ENCODE peak calls at places on chromosomes 3 and 15, in four cellular contexts. K is heart right ventricle, R is body of pancreas, V is upper lobe of right lung. O is an unnamed sample.

GRCh38 chr3:8482960-8483665 is 18.5 kb upstream of the LMCD1 start:
- DNase-seq in V (no peak), R (peak), K (peak), O (no peak)

GRCh38 chr15:74144153-74144775 is 13.9 kb downstream of the ISLR2 start:
- DNase-seq in K (no peak), V (no peak), R (no peak), O (peak)

GRCh38 chr3:188390775-188391443 is 237.0 kb downstream of the LPP start:
- DNase-seq in V (no peak), R (no peak), K (no peak), O (no peak)

GRCh38 chr3:54719914-54720313 is 207.9 kb downstream of the LRTM1 start:
- DNase-seq in V (no peak), K (no peak), R (no peak), O (no peak)

GRCh38 chr15:65059931-65060596 is 7.7 kb downstream of the RASL12 start:
- DNase-seq in V (no peak), K (no peak), R (no peak), O (no peak)

GRCh38 chr3:99875925-99876781 is 58.5 kb downstream of the CMSS1 start:
- DNase-seq in R (peak), V (peak), K (peak), O (peak)

GRCh38 chr15:61681038-61681418 is 379.2 kb downstream of the VPS13C start:
- DNase-seq in R (no peak), K (no peak), V (no peak), O (no peak)

GRCh38 chr3:190013943-190014924 is 106.5 kb downstream of the P3H2 start:
- DNase-seq in V (no peak), R (no peak), K (no peak), O (no peak)

GRCh38 chr3:161489390-161489789 is 7.2 kb upstream of the OTOL1 start:
- DNase-seq in V (no peak), K (no peak), R (no peak), O (no peak)

GRCh38 chr3:156620260-156620659 is 54.1 kb upstream of the TIPARP start:
- DNase-seq in V (no peak), K (no peak), R (peak), O (no peak)

GRCh38 chr15:27043770-27044169 is 72.8 kb downstream of the GABRG3 start:
- DNase-seq in K (no peak), V (no peak), R (no peak), O (no peak)

GRCh38 chr15:63913786-63914185 is 80.0 kb upstream of the HERC1 start:
- DNase-seq in R (no peak), K (no peak), V (no peak), O (no peak)

GRCh38 chr15:91881551-91882297 is 28.2 kb downstream of the SLCO3A1 start:
- DNase-seq in R (no peak), K (no peak), V (no peak), O (no peak)

GRCh38 chr15:60480149-60480548 is 1.2 kb upstream of the ICE2 start:
- DNase-seq in R (no peak), V (no peak), K (no peak), O (no peak)

GRCh38 chr3:152050782-152051405 is 177.5 kb downstream of the SUCNR1 start:
- DNase-seq in R (no peak), K (no peak), V (no peak), O (no peak)

GRCh38 chr3:129974451-129975331 is at the start of gene TRH:
- DNase-seq in V (no peak), K (no peak), R (no peak), O (no peak)

GRCh38 chr15:87998658-87999057 is 257.9 kb downstream of the NTRK3 start:
- DNase-seq in V (no peak), R (no peak), K (no peak), O (no peak)

GRCh38 chr3:86801921-86802320 is 189.0 kb downstream of the VGLL3 start:
- DNase-seq in K (no peak), R (no peak), V (no peak), O (no peak)

GRCh38 chr15:80093854-80094418 is 34.5 kb downstream of the ZFAND6 start:
- DNase-seq in K (peak), R (peak), V (peak), O (peak)

GRCh38 chr3:172065534-172065933 is 26.2 kb downstream of the FNDC3B start:
- DNase-seq in V (no peak), K (no peak), R (peak), O (no peak)

GRCh38 chr3:194723846-194724618 is 38.3 kb downstream of the FAM43A start:
- DNase-seq in K (no peak), R (no peak), V (no peak), O (no peak)

DNA sequence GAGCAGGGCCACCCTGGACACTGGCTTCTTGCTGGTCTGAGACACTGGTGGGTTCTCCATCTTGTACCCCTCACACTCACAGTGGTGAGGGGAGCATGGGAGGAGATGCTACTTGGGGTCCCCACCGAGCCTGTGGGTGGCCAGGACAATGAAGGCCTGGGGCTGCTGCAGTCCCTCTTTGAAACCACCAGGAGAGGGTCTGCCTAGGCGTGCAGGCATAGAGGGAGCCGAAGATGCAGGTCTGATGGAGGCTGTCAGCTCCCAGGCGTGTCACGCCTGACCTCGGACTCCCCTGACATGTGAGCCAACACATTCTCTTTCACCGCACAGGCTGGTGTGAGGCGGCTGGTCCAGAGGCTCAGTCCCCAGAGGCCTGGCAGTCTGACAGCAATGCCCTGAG is 39.1 kb downstream of the NIPA2 start:
- DNase-seq in R (no peak), V (no peak), K (no peak), O (no peak)
- TF ChIP-seq CTCF in R (no peak), V (no peak), K (no peak), O (peak)

DNA sequence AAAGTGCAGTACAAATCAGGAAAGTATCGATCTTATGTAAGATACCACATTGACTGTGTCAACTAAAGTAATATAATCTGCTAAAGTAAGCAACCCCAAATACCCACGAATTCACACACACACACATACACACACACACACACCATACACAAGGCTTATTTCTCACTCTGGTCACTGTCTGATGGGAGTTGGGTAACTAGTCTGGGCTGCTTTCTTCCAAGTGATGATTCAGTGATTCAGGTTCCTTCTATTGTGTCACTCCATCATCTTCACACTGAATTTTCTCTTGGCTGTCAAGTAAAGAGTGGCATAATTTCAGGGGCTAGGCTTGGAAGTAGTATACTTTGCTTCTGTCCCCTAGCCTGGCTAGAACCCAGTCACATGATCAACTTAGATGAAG is 104.8 kb upstream of the CCDC54 start:
- DNase-seq in V (no peak), K (no peak), R (no peak), O (no peak)
- H3K27ac ChIP-seq in V (no peak), K (no peak), R (no peak), O (no peak)

DNA sequence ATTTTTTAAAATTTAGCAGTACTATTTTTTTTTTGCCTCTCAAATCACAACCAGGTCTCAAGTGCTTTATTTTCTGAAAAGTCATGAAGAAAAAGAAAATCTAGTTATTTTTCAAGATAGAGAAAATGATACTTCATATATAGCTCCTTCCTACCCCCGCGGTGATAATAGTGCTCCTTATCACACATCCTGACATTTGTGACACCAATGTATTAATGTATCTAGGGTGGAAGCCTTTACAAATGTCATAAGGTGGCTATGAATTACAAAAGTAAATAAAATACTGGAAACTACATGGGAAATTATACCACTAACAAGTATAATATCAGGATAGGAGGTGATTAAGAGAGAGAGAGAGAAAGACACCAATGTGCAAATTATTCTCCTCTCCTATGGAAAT is 582.2 kb downstream of the UNC13C start:
- DNase-seq in V (no peak), K (no peak), R (no peak), O (no peak)
- H3K4me3 ChIP-seq in V (no peak), K (no peak), R (no peak), O (no peak)

DNA sequence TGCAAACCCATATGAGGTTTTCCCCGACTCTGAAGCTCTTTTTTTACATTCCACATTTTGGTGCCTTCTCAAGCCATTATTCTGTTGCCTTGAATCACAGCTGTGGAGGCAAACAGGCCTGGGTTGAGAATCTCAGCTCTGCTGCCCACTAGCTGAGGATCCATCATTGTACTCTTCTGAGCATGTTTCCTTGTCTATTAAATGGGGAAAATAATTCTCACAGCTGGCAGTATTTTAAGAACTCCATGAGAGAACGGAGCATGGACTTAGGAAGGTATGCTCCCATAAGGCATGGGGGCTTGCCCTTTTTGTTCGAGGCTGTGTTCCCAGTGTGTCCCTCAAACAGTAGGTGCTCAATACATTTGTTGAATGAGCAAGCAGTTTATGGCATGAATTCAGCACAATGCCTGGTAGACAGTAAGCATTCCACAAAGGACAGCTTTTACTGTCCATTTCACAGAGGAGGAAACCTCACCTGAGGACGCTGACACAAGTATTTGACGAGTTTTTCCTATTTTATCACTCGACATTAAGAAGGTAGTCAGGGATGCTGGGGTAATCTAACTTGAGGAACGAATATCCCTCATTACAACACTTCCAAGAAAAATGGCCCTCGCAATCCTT is 2.2 kb upstream of the PTPRG start:
- DNase-seq in K (no peak), V (no peak), R (no peak), O (no peak)
- TF ChIP-seq CTCF in K (peak), V (no peak), R (peak), O (no peak)

GRCh38 chr3:76203578-76203977 is 418.2 kb upstream of the ZNF717 start:
- DNase-seq in V (no peak), R (no peak), K (no peak), O (no peak)
- H3K27ac ChIP-seq in V (no peak), R (no peak), K (no peak), O (no peak)

O was measured in WERI-Rb-1.